ENCODE peak calls at places on chromosomes 12 and 14, in ten cellular contexts. O, H, M, L, P, V, G, W, Y and U are unnamed samples.

GRCh38 chr14:90137807-90138206 is 76.0 kb downstream of the KCNK13 start:
- DNase-seq in V (no peak), G (no peak), O (no peak), H (no peak), L (no peak), W (no peak), M (peak; percentile 15), Y (peak; percentile 81), P (no peak), U (no peak)

GRCh38 chr12:95605087-95605486 is 53.8 kb upstream of the USP44 start:
- DNase-seq in G (no peak), L (no peak), Y (peak; percentile 81), P (no peak), H (no peak), O (peak; percentile 61), M (peak; percentile 43), W (no peak), V (no peak), U (no peak)

GRCh38 chr14:101064718-101065117 is 161.2 kb upstream of the RTL1 start:
- DNase-seq in P (no peak), V (peak; percentile 0), H (no peak), M (no peak), G (no peak), L (no peak), Y (no peak), O (no peak), W (peak; percentile 6), U (no peak)

GRCh38 chr14:32075636-32076277 is 1.3 kb upstream of the ARHGAP5 start:
- DNase-seq in H (no peak), P (no peak), G (peak; percentile 18), V (peak; percentile 25), Y (peak; percentile 21), L (peak; percentile 53), O (peak; percentile 3), M (peak; percentile 27), W (peak; percentile 67), U (no peak)

GRCh38 chr14:60760209-60760608 is 25.6 kb downstream of the MNAT1 start:
- DNase-seq in Y (no peak), L (no peak), G (no peak), M (peak; percentile 11), H (no peak), V (no peak), O (no peak), W (no peak), P (no peak), U (no peak)

GRCh38 chr12:82805812-82806497 is 119.2 kb downstream of the TMTC2 start:
- DNase-seq in M (peak; percentile 41), P (no peak), L (no peak), V (no peak), Y (peak; percentile 64), G (no peak), W (no peak), H (no peak), O (no peak), U (no peak)

GRCh38 chr14:49946320-49947141 is 53.6 kb downstream of the ARF6 start:
- DNase-seq in M (peak; percentile 95), O (peak; percentile 57), Y (peak; percentile 81), H (no peak), G (no peak), P (no peak), W (no peak), L (no peak), V (no peak), U (no peak)

GRCh38 chr14:105783707-105784106 is 257.3 kb downstream of the TMEM121 start:
- DNase-seq in M (no peak), O (no peak), W (no peak), L (no peak), V (no peak), P (no peak), G (no peak), H (no peak), Y (no peak), U (no peak)

GRCh38 chr14:97218713-97219355 is 421.7 kb downstream of the VRK1 start:
- DNase-seq in Y (peak; percentile 9), P (no peak), M (no peak), L (no peak), W (no peak), O (no peak), H (peak; percentile 4), G (no peak), V (no peak), U (no peak)

GRCh38 chr14:36198378-36198777 is 21.9 kb upstream of the PTCSC3 start:
- DNase-seq in L (no peak), V (no peak), O (no peak), H (no peak), P (no peak), W (no peak), G (no peak), Y (no peak), M (no peak), U (no peak)

GRCh38 chr12:115461401-115461800 is 777.4 kb upstream of the TBX3 start:
- DNase-seq in O (no peak), P (no peak), W (no peak), G (no peak), M (no peak), Y (no peak), L (no peak), V (no peak), H (no peak), U (no peak)

GRCh38 chr12:50689437-50689836 is 74.5 kb upstream of the ATF1 start:
- DNase-seq in L (no peak), O (no peak), H (no peak), Y (no peak), W (no peak), V (no peak), M (peak; percentile 26), P (no peak), G (no peak), U (no peak)

GRCh38 chr12:77299910-77300772 is 234.8 kb upstream of the E2F7 start:
- DNase-seq in P (no peak), G (no peak), W (no peak), M (peak; percentile 81), H (no peak), O (no peak), V (no peak), L (no peak), Y (peak; percentile 83), U (no peak)

GRCh38 chr12:49296836-49297694 is 2.1 kb downstream of the PRPH start:
- DNase-seq in Y (no peak), P (no peak), V (no peak), M (no peak), H (peak; percentile 70), O (peak; percentile 42), L (no peak), G (no peak), W (no peak), U (no peak)

GRCh38 chr12:48423200-48423599 is 49.2 kb upstream of the ANP32D start:
- DNase-seq in O (no peak), W (no peak), V (no peak), P (no peak), G (no peak), M (peak; percentile 12), Y (peak; percentile 5), H (no peak), L (no peak), U (no peak)

GRCh38 chr12:27901959-27902358 is 70.6 kb downstream of the PTHLH start:
- DNase-seq in G (no peak), O (no peak), Y (peak; percentile 43), P (no peak), H (no peak), L (no peak), V (no peak), W (no peak), M (peak; percentile 52), U (no peak)

GRCh38 chr14:100533647-100534485 is 53.4 kb downstream of the BEGAIN start:
- DNase-seq in P (no peak), H (peak; percentile 45), G (no peak), Y (peak; percentile 51), L (peak; percentile 16), V (peak; percentile 17), O (no peak), M (no peak), W (peak; percentile 36), U (peak; percentile 53)

GRCh38 chr12:52156757-52157565 is 34.9 kb downstream of the KRT80 start:
- DNase-seq in W (peak; percentile 81), M (peak; percentile 41), Y (no peak), G (peak; percentile 48), L (peak; percentile 69), O (peak; percentile 51), V (peak; percentile 65), H (peak; percentile 74), P (peak; percentile 60), U (peak; percentile 88)

GRCh38 chr12:102478416-102479098 is 1.8 kb downstream of the IGF1 start:
- DNase-seq in W (no peak), O (no peak), M (no peak), Y (peak; percentile 41), G (peak; percentile 5), L (no peak), H (peak; percentile 9), P (no peak), V (no peak), U (no peak)

GRCh38 chr12:54526800-54527630 is 22.4 kb upstream of the PDE1B start:
- DNase-seq in L (peak; percentile 21), V (no peak), M (peak; percentile 38), H (peak; percentile 73), O (peak; percentile 27), P (no peak), Y (peak; percentile 5), W (peak; percentile 25), G (no peak), U (no peak)

GRCh38 chr12:123160801-123161487 is 10.1 kb upstream of the PITPNM2 start:
- DNase-seq in W (no peak), Y (no peak), V (no peak), M (peak; percentile 42), G (no peak), O (no peak), L (no peak), P (no peak), H (no peak), U (no peak)

GRCh38 chr12:113239288-113239771 is 18.1 kb downstream of the TPCN1 start:
- DNase-seq in O (no peak), V (no peak), P (no peak), H (no peak), M (no peak), W (no peak), L (no peak), Y (no peak), G (no peak), U (no peak)

GRCh38 chr12:12467701-12468218 is 94.9 kb downstream of the DUSP16 start:
- DNase-seq in L (no peak), M (peak; percentile 19), O (no peak), G (peak; percentile 15), H (no peak), W (no peak), P (no peak), V (no peak), Y (peak; percentile 48), U (no peak)

GRCh38 chr12:119412811-119413794 is 78.6 kb downstream of the CCDC60 start:
- DNase-seq in H (peak; percentile 74), Y (peak; percentile 38), W (peak; percentile 18), G (peak; percentile 12), M (peak; percentile 59), P (no peak), V (peak; percentile 33), L (peak; percentile 50), O (peak; percentile 29), U (no peak)

GRCh38 chr12:120981407-120981921 is 3.1 kb downstream of the HNF1A start:
- DNase-seq in M (no peak), V (no peak), P (no peak), O (no peak), H (no peak), Y (no peak), G (no peak), W (no peak), L (no peak), U (no peak)

GRCh38 chr12:27899151-27899661 is 73.3 kb downstream of the PTHLH start:
- DNase-seq in O (peak; percentile 52), W (no peak), G (no peak), L (no peak), P (no peak), H (no peak), M (peak; percentile 99), V (no peak), Y (peak; percentile 99), U (no peak)

GRCh38 chr12:100553851-100554404 is 19.6 kb upstream of the GAS2L3 start:
- DNase-seq in L (no peak), H (no peak), V (no peak), Y (peak; percentile 14), W (peak; percentile 35), M (peak; percentile 83), P (no peak), G (no peak), O (no peak), U (no peak)

GRCh38 chr12:55693323-55694187 is 14.1 kb downstream of the ITGA7 start:
- DNase-seq in M (no peak), P (no peak), Y (no peak), L (no peak), W (no peak), O (no peak), H (no peak), G (no peak), V (no peak), U (no peak)